ENCODE peak calls at places on chromosomes 3 and 15, in nine cellular contexts. Z is spleen, Y is tibial nerve, P is stomach, X is suprapubic skin, E is K562, V is tibial artery, B is fibroblast of lung, N is uterus. A is an unnamed sample.

GRCh38 chr3:169668081-169668956 is 4.8 kb upstream of the MECOM start:
- DNase-seq in B (peak; percentile 53), Z (peak; percentile 76), V (no peak), P (peak; percentile 64), N (no peak), X (no peak), E (no peak), Y (no peak), A (no peak)

GRCh38 chr3:63405882-63406281 is 127.8 kb downstream of the SYNPR start:
- DNase-seq in V (no peak), N (no peak), Y (no peak), E (no peak), B (no peak), X (no peak), Z (no peak), P (no peak), A (no peak)

GRCh38 chr15:25811481-25811906 is 51.6 kb downstream of the ATP10A start:
- DNase-seq in E (no peak), V (no peak), X (no peak), Y (no peak), Z (no peak), B (no peak), P (no peak), N (no peak), A (peak; percentile 53)

GRCh38 chr15:40105517-40106202 is 3.0 kb downstream of the BMF start:
- DNase-seq in V (no peak), E (no peak), X (no peak), P (no peak), N (no peak), B (no peak), Y (no peak), Z (peak; percentile 83), A (no peak)

GRCh38 chr3:53089511-53089910 is 40.7 kb downstream of the RFT1 start:
- DNase-seq in N (no peak), E (no peak), B (no peak), V (no peak), X (no peak), Y (no peak), Z (peak; percentile 47), P (no peak), A (no peak)

GRCh38 chr3:104396974-104397669 is 969.6 kb upstream of the ALCAM start:
- DNase-seq in Y (no peak), Z (no peak), V (peak; percentile 27), X (no peak), B (peak; percentile 32), P (no peak), N (no peak), E (no peak), A (no peak)

GRCh38 chr15:99427668-99428361 is 138.0 kb upstream of the MEF2A start:
- DNase-seq in B (no peak), Y (no peak), X (peak; percentile 46), V (peak; percentile 13), P (no peak), E (no peak), Z (peak; percentile 40), N (peak; percentile 12), A (no peak)

GRCh38 chr3:172624999-172625398 is 85.9 kb downstream of the NCEH1 start:
- DNase-seq in Y (no peak), P (no peak), B (no peak), N (no peak), X (no peak), E (no peak), V (no peak), Z (no peak), A (no peak)

GRCh38 chr3:193851416-193851815 is 258.4 kb downstream of the OPA1 start:
- DNase-seq in Z (no peak), B (no peak), N (no peak), X (no peak), V (no peak), P (no peak), E (peak; percentile 35), Y (no peak), A (no peak)

GRCh38 chr3:191441687-191442086 is 19.3 kb upstream of the PYDC2 start:
- DNase-seq in B (no peak), P (no peak), V (no peak), X (no peak), N (no peak), Z (no peak), E (no peak), Y (no peak), A (no peak)

GRCh38 chr3:50364573-50365079 is 5.3 kb upstream of the TMEM115 start:
- DNase-seq in N (no peak), E (peak; percentile 35), X (no peak), P (peak; percentile 38), Y (no peak), B (peak; percentile 21), V (no peak), Z (peak; percentile 90), A (no peak)

GRCh38 chr3:100425321-100425720 is 24.0 kb downstream of the LNP1 start:
- DNase-seq in E (peak; percentile 18), N (no peak), B (no peak), X (no peak), Z (no peak), V (no peak), P (no peak), Y (no peak), A (no peak)

GRCh38 chr3:77420316-77420715 is 380.4 kb downstream of the ROBO2 start:
- DNase-seq in Y (no peak), B (no peak), Z (no peak), X (no peak), V (no peak), N (no peak), E (no peak), P (no peak), A (no peak)

GRCh38 chr15:26095710-26096330 is 232.7 kb upstream of the ATP10A start:
- DNase-seq in Y (no peak), E (no peak), V (no peak), X (no peak), B (no peak), N (no peak), Z (no peak), P (no peak), A (no peak)

GRCh38 chr3:46916278-46916677 is 38.8 kb downstream of the PTH1R start:
- DNase-seq in E (no peak), V (no peak), P (no peak), N (no peak), Y (no peak), X (no peak), B (no peak), Z (no peak), A (no peak)

GRCh38 chr3:46916799-46917198 is 39.3 kb downstream of the PTH1R start:
- DNase-seq in Y (no peak), B (no peak), P (no peak), X (no peak), E (no peak), Z (no peak), V (no peak), N (no peak), A (no peak)

GRCh38 chr3:46917257-46917656 is 39.7 kb downstream of the PTH1R start:
- DNase-seq in B (no peak), P (no peak), Z (peak; percentile 31), E (no peak), X (peak; percentile 17), Y (no peak), N (no peak), V (peak; percentile 12), A (no peak)

GRCh38 chr3:46918202-46918601 is 40.7 kb downstream of the PTH1R start:
- DNase-seq in P (no peak), N (no peak), V (no peak), E (no peak), B (no peak), X (no peak), Y (no peak), Z (no peak), A (no peak)

GRCh38 chr3:46918634-46919033 is 41.1 kb downstream of the PTH1R start:
- DNase-seq in X (peak; percentile 15), P (no peak), N (no peak), V (no peak), B (no peak), Y (no peak), E (no peak), Z (peak; percentile 34), A (no peak)
- H3K36me3 ChIP-seq in X (peaks cover 69% of the 10 kb centered on the region), P (peaks cover 78% of the 10 kb centered on the region), N (no peaks in the 10 kb centered on the region), V (peaks cover 52% of the 10 kb centered on the region), B (peaks cover 23% of the 10 kb centered on the region), Y (peaks cover 85% of the 10 kb centered on the region), E (peaks cover 74% of the 10 kb centered on the region), Z (peaks cover 70% of the 10 kb centered on the region), A (peaks cover 84% of the 10 kb centered on the region)

GRCh38 chr3:186224211-186224610 is 115.3 kb upstream of the ETV5 start:
- DNase-seq in N (no peak), Y (no peak), E (no peak), X (no peak), B (no peak), Z (no peak), V (no peak), P (no peak), A (no peak)
- H3K36me3 ChIP-seq in N (no peaks in the 10 kb centered on the region), Y (no peaks in the 10 kb centered on the region), E (no peaks in the 10 kb centered on the region), X (no peaks in the 10 kb centered on the region), B (no peaks in the 10 kb centered on the region), Z (no peaks in the 10 kb centered on the region), V (no peaks in the 10 kb centered on the region), P (no peaks in the 10 kb centered on the region), A (no peaks in the 10 kb centered on the region)

GRCh38 chr15:70826634-70827033 is 27.3 kb downstream of the LARP6 start:
- DNase-seq in B (peak; percentile 87), N (no peak), P (no peak), Z (no peak), Y (peak; percentile 53), V (peak; percentile 85), E (no peak), X (peak; percentile 80), A (no peak)
- H3K36me3 ChIP-seq in B (no peaks in the 10 kb centered on the region), N (no peaks in the 10 kb centered on the region), P (peaks cover 3% of the 10 kb centered on the region), Z (no peaks in the 10 kb centered on the region), Y (peaks cover 19% of the 10 kb centered on the region), V (peaks cover 3% of the 10 kb centered on the region), E (no peaks in the 10 kb centered on the region), X (no peaks in the 10 kb centered on the region), A (no peaks in the 10 kb centered on the region)

GRCh38 chr3:156552973-156553372 is 1.9 kb downstream of the SSR3 start:
- DNase-seq in Z (no peak), N (no peak), V (no peak), P (no peak), X (no peak), B (no peak), E (no peak), Y (no peak), A (no peak)

GRCh38 chr3:156553705-156554356 is 1.1 kb downstream of the SSR3 start:
- DNase-seq in E (no peak), Z (no peak), N (no peak), B (peak; percentile 77), X (no peak), P (no peak), V (no peak), Y (no peak), A (peak; percentile 24)

GRCh38 chr3:156548041-156548687 is 6.8 kb downstream of the SSR3 start:
- DNase-seq in E (no peak), Y (no peak), B (no peak), X (no peak), Z (no peak), V (no peak), P (no peak), N (no peak), A (no peak)

GRCh38 chr3:156551746-156552145 is 3.2 kb downstream of the SSR3 start:
- DNase-seq in E (no peak), V (no peak), N (no peak), B (peak; percentile 67), X (no peak), P (no peak), Z (no peak), Y (no peak), A (no peak)

DNA sequence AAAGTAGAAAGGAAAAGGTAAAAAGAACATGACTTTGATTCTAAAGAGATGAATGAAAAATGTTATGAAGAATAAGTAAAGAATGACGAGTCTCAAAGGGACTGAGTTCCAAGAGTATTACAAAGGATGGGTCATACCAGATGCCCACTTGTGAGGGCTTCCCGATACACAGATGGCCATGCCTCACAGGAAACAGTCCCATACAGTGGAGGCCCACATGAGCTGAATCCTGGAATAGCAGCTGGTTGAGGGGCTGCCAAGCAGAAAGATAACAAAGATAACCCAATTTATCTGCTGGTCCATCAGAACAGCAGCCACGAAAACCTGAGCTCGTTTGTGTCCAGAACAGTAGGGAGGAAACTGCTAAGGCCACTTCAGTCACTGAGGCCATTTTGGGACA is 3.7 kb downstream of the SSR3 start:
- DNase-seq in P (no peak), Y (no peak), V (no peak), E (no peak), X (no peak), B (no peak), Z (no peak), N (no peak), A (no peak)
- H3K36me3 ChIP-seq in P (peaks cover 66% of the 10 kb centered on the region), Y (peaks cover 38% of the 10 kb centered on the region), V (peaks cover 7% of the 10 kb centered on the region), E (peaks cover 75% of the 10 kb centered on the region), X (peaks cover 39% of the 10 kb centered on the region), B (peaks cover 8% of the 10 kb centered on the region), Z (peaks cover 44% of the 10 kb centered on the region), N (no peaks in the 10 kb centered on the region), A (peaks cover 79% of the 10 kb centered on the region)